ENCODE peak calls at places on chromosome 21, in five cellular contexts. One of them, this sample, is unnamed.

GRCh38 chr21:35932232-35932911 is 128.0 kb downstream of the SETD4 start:
- DNase-seq in H1: no peak
- DNase-seq in HepG2: no peak
- DNase-seq in K562: no peak
- DNase-seq in IMR-90: peak
- DNase-seq in this sample: no peak

GRCh38 chr21:29939859-29940245 is at the start of gene GRIK1:
- DNase-seq in H1: peak
- DNase-seq in HepG2: no peak
- DNase-seq in K562: peak
- DNase-seq in IMR-90: no peak
- DNase-seq in this sample: no peak

GRCh38 chr21:16095005-16095404 is 365.2 kb downstream of the USP25 start:
- DNase-seq in H1: no peak
- DNase-seq in HepG2: no peak
- DNase-seq in K562: no peak
- DNase-seq in IMR-90: no peak
- DNase-seq in this sample: no peak

GRCh38 chr21:27306821-27307746 is 340.2 kb upstream of the ADAMTS5 start:
- DNase-seq in H1: no peak
- DNase-seq in HepG2: no peak
- DNase-seq in K562: no peak
- DNase-seq in IMR-90: peak
- DNase-seq in this sample: no peak

GRCh38 chr21:35559128-35559831 is 501.0 kb downstream of the SETD4 start:
- DNase-seq in H1: no peak
- DNase-seq in HepG2: no peak
- DNase-seq in K562: no peak
- DNase-seq in IMR-90: peak
- DNase-seq in this sample: no peak

GRCh38 chr21:38995755-38996154 is 187.5 kb downstream of the PSMG1 start:
- DNase-seq in H1: no peak
- DNase-seq in HepG2: no peak
- DNase-seq in K562: no peak
- DNase-seq in IMR-90: no peak
- DNase-seq in this sample: no peak

GRCh38 chr21:38376693-38377092 is 119.9 kb downstream of the KCNJ15 start:
- DNase-seq in H1: no peak
- DNase-seq in HepG2: no peak
- DNase-seq in K562: no peak
- DNase-seq in IMR-90: no peak
- DNase-seq in this sample: no peak

GRCh38 chr21:39097981-39098380 is 85.3 kb downstream of the PSMG1 start:
- DNase-seq in H1: no peak
- DNase-seq in HepG2: no peak
- DNase-seq in K562: no peak
- DNase-seq in IMR-90: no peak
- DNase-seq in this sample: no peak

GRCh38 chr21:17539323-17539722 is 26.5 kb downstream of the CXADR start:
- DNase-seq in H1: no peak
- DNase-seq in HepG2: no peak
- DNase-seq in K562: no peak
- DNase-seq in IMR-90: no peak
- DNase-seq in this sample: no peak

GRCh38 chr21:37364722-37365121 is 1.9 kb upstream of the DYRK1A start:
- DNase-seq in H1: no peak
- DNase-seq in HepG2: no peak
- DNase-seq in K562: no peak
- DNase-seq in IMR-90: no peak
- DNase-seq in this sample: no peak

GRCh38 chr21:38487906-38488639 is 10.2 kb downstream of the ERG start:
- DNase-seq in H1: no peak
- DNase-seq in HepG2: no peak
- DNase-seq in K562: no peak
- DNase-seq in IMR-90: no peak
- DNase-seq in this sample: no peak

GRCh38 chr21:36185498-36185897 is 28.9 kb downstream of the DOP1B start:
- DNase-seq in H1: no peak
- DNase-seq in HepG2: no peak
- DNase-seq in K562: no peak
- DNase-seq in IMR-90: no peak
- DNase-seq in this sample: no peak

GRCh38 chr21:29360799-29361765 is 62.4 kb downstream of the BACH1 start:
- DNase-seq in H1: no peak
- DNase-seq in HepG2: no peak
- DNase-seq in K562: no peak
- DNase-seq in IMR-90: peak
- DNase-seq in this sample: peak

GRCh38 chr21:16370176-16370575 is 640.4 kb downstream of the USP25 start:
- DNase-seq in H1: no peak
- DNase-seq in HepG2: no peak
- DNase-seq in K562: no peak
- DNase-seq in IMR-90: no peak
- DNase-seq in this sample: no peak

GRCh38 chr21:34857122-34857713 is 188.4 kb downstream of the CLIC6 start:
- DNase-seq in H1: no peak
- DNase-seq in HepG2: no peak
- DNase-seq in K562: no peak
- DNase-seq in IMR-90: no peak
- DNase-seq in this sample: no peak

GRCh38 chr21:24456358-24456757 is 1150.9 kb downstream of the MRPL39 start:
- DNase-seq in H1: no peak
- DNase-seq in HepG2: no peak
- DNase-seq in K562: no peak
- DNase-seq in IMR-90: no peak
- DNase-seq in this sample: no peak

GRCh38 chr21:32929633-32930038 is 96.1 kb upstream of the OLIG2 start:
- DNase-seq in H1: no peak
- DNase-seq in HepG2: no peak
- DNase-seq in K562: no peak
- DNase-seq in IMR-90: no peak
- DNase-seq in this sample: no peak

GRCh38 chr21:34952701-34953100 is 96.4 kb downstream of the RUNX1 start:
- DNase-seq in H1: no peak
- DNase-seq in HepG2: no peak
- DNase-seq in K562: no peak
- DNase-seq in IMR-90: no peak
- DNase-seq in this sample: peak

GRCh38 chr21:36727886-36728285 is 29.0 kb downstream of the SIM2 start:
- DNase-seq in H1: no peak
- DNase-seq in HepG2: no peak
- DNase-seq in K562: no peak
- DNase-seq in IMR-90: no peak
- DNase-seq in this sample: no peak

GRCh38 chr21:38793926-38794713 is 11.6 kb upstream of the ETS2 start:
- DNase-seq in H1: no peak
- DNase-seq in HepG2: peak
- DNase-seq in K562: no peak
- DNase-seq in IMR-90: no peak
- DNase-seq in this sample: peak

GRCh38 chr21:22174746-22175145 is 1176.5 kb downstream of the NCAM2 start:
- DNase-seq in H1: no peak
- DNase-seq in HepG2: no peak
- DNase-seq in K562: no peak
- DNase-seq in IMR-90: no peak
- DNase-seq in this sample: no peak

GRCh38 chr21:37509802-37510393 is 143.3 kb downstream of the DYRK1A start:
- DNase-seq in H1: no peak
- DNase-seq in HepG2: no peak
- DNase-seq in K562: no peak
- DNase-seq in IMR-90: peak
- DNase-seq in this sample: no peak

GRCh38 chr21:21063828-21064227 is 65.6 kb downstream of the NCAM2 start:
- DNase-seq in H1: no peak
- DNase-seq in HepG2: no peak
- DNase-seq in K562: no peak
- DNase-seq in IMR-90: no peak
- DNase-seq in this sample: no peak
- TF ChIP-seq MAFK in H1: no peak
- TF ChIP-seq MAFK in HepG2: no peak
- TF ChIP-seq MAFK in K562: no peak
- TF ChIP-seq MAFK in IMR-90: no peak
- TF ChIP-seq MAFK in this sample: no peak

DNA sequence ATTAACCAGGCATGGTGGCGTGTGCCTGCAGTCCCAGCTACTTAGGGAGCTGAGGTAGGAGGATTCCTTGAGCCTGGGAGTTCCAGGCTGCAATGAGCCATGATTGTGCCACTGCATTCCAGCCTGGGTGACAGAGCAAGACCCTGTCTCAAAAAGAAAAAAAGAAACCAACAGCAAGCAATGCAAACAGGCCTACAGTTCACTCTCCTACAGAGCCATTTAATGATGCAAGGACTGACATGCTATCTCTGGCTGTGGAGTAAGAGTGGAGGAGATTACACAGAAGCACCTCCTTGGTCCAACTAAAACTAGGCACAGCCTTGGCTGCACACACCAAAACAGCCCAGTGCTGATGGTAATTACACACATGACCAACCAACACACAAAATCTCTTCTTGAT is 127.5 kb upstream of the SOD1 start:
- DNase-seq in H1: no peak
- DNase-seq in HepG2: no peak
- DNase-seq in K562: no peak
- DNase-seq in IMR-90: no peak
- DNase-seq in this sample: no peak
- TF ChIP-seq MAFK in H1: no peak
- TF ChIP-seq MAFK in HepG2: no peak
- TF ChIP-seq MAFK in K562: no peak
- TF ChIP-seq MAFK in IMR-90: no peak
- TF ChIP-seq MAFK in this sample: no peak

DNA sequence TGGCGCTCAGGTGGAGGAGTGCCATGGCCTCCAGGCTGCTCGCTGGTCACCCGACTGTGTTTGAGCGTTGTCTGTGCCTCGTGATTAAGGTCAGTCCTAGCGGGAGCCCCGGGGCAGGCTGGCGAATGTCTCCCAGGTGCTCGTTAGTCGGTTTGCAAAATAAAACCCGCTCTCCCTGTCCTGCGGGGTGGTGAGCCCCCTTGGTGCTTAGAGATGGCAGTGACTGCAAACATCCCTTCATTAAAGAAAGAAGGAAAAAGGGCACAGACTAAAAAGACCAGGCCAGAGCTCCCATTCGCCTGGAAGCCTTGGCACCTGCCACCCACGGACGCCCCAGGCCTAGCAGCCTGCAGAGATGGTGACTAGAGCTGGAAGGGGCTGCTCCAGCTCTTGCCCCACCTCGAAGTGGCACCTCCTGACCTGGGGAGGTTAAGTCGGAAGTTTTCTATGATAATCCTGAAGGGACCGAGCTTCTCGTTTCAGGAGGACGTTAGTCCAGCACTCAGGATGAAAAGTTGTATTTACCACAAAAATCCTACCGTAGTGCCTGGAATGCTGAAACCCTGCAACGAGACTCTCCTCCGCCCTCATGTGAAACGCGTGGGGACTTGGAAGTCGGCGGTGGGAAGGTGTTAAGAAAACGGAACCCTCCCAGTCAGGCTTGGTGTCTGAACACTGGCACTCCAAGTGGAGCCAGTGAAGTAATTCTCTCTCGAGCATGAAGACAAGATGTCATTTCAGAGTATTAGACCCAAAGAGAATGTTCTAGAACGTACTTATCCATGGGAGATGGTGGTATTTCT is 24.6 kb downstream of the RIPK4 start:
- DNase-seq in H1: no peak
- DNase-seq in HepG2: no peak
- DNase-seq in K562: no peak
- DNase-seq in IMR-90: no peak
- DNase-seq in this sample: no peak
- TF ChIP-seq MAFK in H1: no peak
- TF ChIP-seq MAFK in HepG2: no peak
- TF ChIP-seq MAFK in K562: no peak
- TF ChIP-seq MAFK in IMR-90: no peak
- TF ChIP-seq MAFK in this sample: no peak

DNA sequence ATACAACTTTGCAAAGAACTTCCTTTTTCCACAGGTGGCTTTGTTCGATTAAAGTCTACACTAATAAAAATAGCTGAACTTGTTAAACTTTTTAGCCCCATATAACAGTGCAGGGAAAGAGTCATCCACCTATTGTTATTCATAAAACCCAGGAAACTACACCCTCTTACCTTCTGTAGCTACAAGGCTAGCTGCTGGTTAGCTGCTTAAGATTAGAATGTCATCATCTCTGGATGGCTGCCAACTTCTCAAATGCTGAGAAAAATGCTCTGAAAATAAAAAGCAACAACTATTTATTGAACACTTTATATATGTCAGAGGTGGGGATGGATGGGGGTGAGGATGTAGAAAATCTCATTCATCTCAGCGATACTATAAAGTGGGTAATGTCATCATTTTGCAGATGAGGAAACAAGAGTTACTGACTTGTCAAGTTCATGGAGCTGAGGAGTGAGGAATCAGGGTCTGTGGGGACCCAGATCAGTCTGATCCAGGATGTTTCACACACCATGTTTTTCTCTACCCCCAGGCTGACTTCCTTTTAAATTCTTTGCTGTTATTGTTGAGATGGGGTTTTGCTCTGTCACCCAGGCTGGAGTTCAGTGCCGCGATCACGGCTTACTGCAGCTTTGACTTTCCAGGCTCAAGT is 17.1 kb downstream of the ATP5PF start:
- DNase-seq in H1: no peak
- DNase-seq in HepG2: no peak
- DNase-seq in K562: peak
- DNase-seq in IMR-90: peak
- DNase-seq in this sample: peak
- TF ChIP-seq MAFK in H1: no peak
- TF ChIP-seq MAFK in HepG2: no peak
- TF ChIP-seq MAFK in K562: peak
- TF ChIP-seq MAFK in IMR-90: no peak
- TF ChIP-seq MAFK in this sample: no peak

GRCh38 chr21:14863745-14864210 is 201.0 kb downstream of the NRIP1 start:
- DNase-seq in H1: no peak
- DNase-seq in HepG2: peak
- DNase-seq in K562: no peak
- DNase-seq in IMR-90: peak
- DNase-seq in this sample: peak
- TF ChIP-seq MAFK in H1: no peak
- TF ChIP-seq MAFK in HepG2: no peak
- TF ChIP-seq MAFK in K562: no peak
- TF ChIP-seq MAFK in IMR-90: no peak
- TF ChIP-seq MAFK in this sample: no peak

GRCh38 chr21:43361127-43361492 is 65.8 kb downstream of the SIK1 start:
- DNase-seq in H1: no peak
- DNase-seq in HepG2: no peak
- DNase-seq in K562: no peak
- DNase-seq in IMR-90: peak
- DNase-seq in this sample: no peak
- TF ChIP-seq MAFK in H1: no peak
- TF ChIP-seq MAFK in HepG2: no peak
- TF ChIP-seq MAFK in K562: no peak
- TF ChIP-seq MAFK in IMR-90: no peak
- TF ChIP-seq MAFK in this sample: no peak

GRCh38 chr21:45078877-45079281 is 4.5 kb downstream of the ADARB1 start:
- DNase-seq in H1: no peak
- DNase-seq in HepG2: no peak
- DNase-seq in K562: no peak
- DNase-seq in IMR-90: peak
- DNase-seq in this sample: no peak
- TF ChIP-seq MAFK in H1: no peak
- TF ChIP-seq MAFK in HepG2: no peak
- TF ChIP-seq MAFK in K562: no peak
- TF ChIP-seq MAFK in IMR-90: peak
- TF ChIP-seq MAFK in this sample: no peak

This sample was measured in A549.